ENCODE peak calls at places on chromosomes 6 and 20, in ten cellular contexts. One of them, this sample, is unnamed.

GRCh38 chr6:119207973-119208725 is 129.7 kb upstream of the FAM184A start:
- DNase-seq in left lung: no peak
- DNase-seq in PC-3: peak; percentile 39
- DNase-seq in endothelial cell of umbilical vein: no peak
- DNase-seq in spleen: no peak
- DNase-seq in HepG2: no peak
- DNase-seq in IMR-90: peak; percentile 66
- DNase-seq in thoracic aorta: no peak
- DNase-seq in H1: no peak
- DNase-seq in HCT116: peak; percentile 21
- DNase-seq in this sample: no peak

GRCh38 chr6:37809144-37809543 is 10.4 kb upstream of the ZFAND3 start:
- DNase-seq in left lung: no peak
- DNase-seq in PC-3: no peak
- DNase-seq in endothelial cell of umbilical vein: no peak
- DNase-seq in spleen: no peak
- DNase-seq in HepG2: no peak
- DNase-seq in IMR-90: peak; percentile 44
- DNase-seq in thoracic aorta: no peak
- DNase-seq in H1: no peak
- DNase-seq in HCT116: no peak
- DNase-seq in this sample: no peak

GRCh38 chr20:60892095-60892813 is 359.8 kb upstream of the CDH4 start:
- DNase-seq in left lung: no peak
- DNase-seq in PC-3: no peak
- DNase-seq in endothelial cell of umbilical vein: no peak
- DNase-seq in spleen: no peak
- DNase-seq in HepG2: no peak
- DNase-seq in IMR-90: no peak
- DNase-seq in thoracic aorta: no peak
- DNase-seq in H1: no peak
- DNase-seq in HCT116: no peak
- DNase-seq in this sample: no peak

GRCh38 chr6:36725581-36725980 is 28.0 kb downstream of the RAB44 start:
- DNase-seq in left lung: no peak
- DNase-seq in PC-3: no peak
- DNase-seq in endothelial cell of umbilical vein: no peak
- DNase-seq in spleen: peak; percentile 50
- DNase-seq in HepG2: no peak
- DNase-seq in IMR-90: no peak
- DNase-seq in thoracic aorta: no peak
- DNase-seq in H1: no peak
- DNase-seq in HCT116: no peak
- DNase-seq in this sample: peak; percentile 26

GRCh38 chr6:10196090-10196489 is 218.8 kb downstream of the TFAP2A start:
- DNase-seq in left lung: no peak
- DNase-seq in PC-3: no peak
- DNase-seq in endothelial cell of umbilical vein: no peak
- DNase-seq in spleen: no peak
- DNase-seq in HepG2: no peak
- DNase-seq in IMR-90: no peak
- DNase-seq in thoracic aorta: no peak
- DNase-seq in H1: no peak
- DNase-seq in HCT116: no peak
- DNase-seq in this sample: no peak

GRCh38 chr6:81977488-81977887 is 225.0 kb upstream of the TENT5A start:
- DNase-seq in left lung: no peak
- DNase-seq in PC-3: peak; percentile 26
- DNase-seq in endothelial cell of umbilical vein: no peak
- DNase-seq in spleen: no peak
- DNase-seq in HepG2: no peak
- DNase-seq in IMR-90: peak; percentile 59
- DNase-seq in thoracic aorta: no peak
- DNase-seq in H1: no peak
- DNase-seq in HCT116: no peak
- DNase-seq in this sample: no peak

GRCh38 chr6:107736713-107737396 is 87.3 kb downstream of the SCML4 start:
- DNase-seq in left lung: no peak
- DNase-seq in PC-3: no peak
- DNase-seq in endothelial cell of umbilical vein: no peak
- DNase-seq in spleen: no peak
- DNase-seq in HepG2: no peak
- DNase-seq in IMR-90: no peak
- DNase-seq in thoracic aorta: no peak
- DNase-seq in H1: no peak
- DNase-seq in HCT116: no peak
- DNase-seq in this sample: no peak

GRCh38 chr6:51077967-51078518 is 259.4 kb downstream of the TFAP2B start:
- DNase-seq in left lung: no peak
- DNase-seq in PC-3: peak; percentile 6
- DNase-seq in endothelial cell of umbilical vein: no peak
- DNase-seq in spleen: no peak
- DNase-seq in HepG2: no peak
- DNase-seq in IMR-90: no peak
- DNase-seq in thoracic aorta: no peak
- DNase-seq in H1: no peak
- DNase-seq in HCT116: no peak
- DNase-seq in this sample: no peak

GRCh38 chr6:79413562-79414002 is 123.6 kb downstream of the LCA5 start:
- DNase-seq in left lung: no peak
- DNase-seq in PC-3: peak; percentile 51
- DNase-seq in endothelial cell of umbilical vein: no peak
- DNase-seq in spleen: no peak
- DNase-seq in HepG2: no peak
- DNase-seq in IMR-90: peak; percentile 23
- DNase-seq in thoracic aorta: no peak
- DNase-seq in H1: no peak
- DNase-seq in HCT116: no peak
- DNase-seq in this sample: no peak

GRCh38 chr20:36779656-36780025 is 6.1 kb upstream of the DSN1 start:
- DNase-seq in left lung: no peak
- DNase-seq in PC-3: no peak
- DNase-seq in endothelial cell of umbilical vein: no peak
- DNase-seq in spleen: peak; percentile 52
- DNase-seq in HepG2: no peak
- DNase-seq in IMR-90: no peak
- DNase-seq in thoracic aorta: no peak
- DNase-seq in H1: no peak
- DNase-seq in HCT116: no peak
- DNase-seq in this sample: no peak

GRCh38 chr20:31704225-31705119 is 18.2 kb downstream of the BCL2L1 start:
- DNase-seq in left lung: no peak
- DNase-seq in PC-3: peak; percentile 98
- DNase-seq in endothelial cell of umbilical vein: peak; percentile 54
- DNase-seq in spleen: no peak
- DNase-seq in HepG2: peak; percentile 100
- DNase-seq in IMR-90: peak; percentile 66
- DNase-seq in thoracic aorta: no peak
- DNase-seq in H1: no peak
- DNase-seq in HCT116: peak; percentile 93
- DNase-seq in this sample: peak; percentile 40

GRCh38 chr6:132742495-132742894 is 15.2 kb downstream of the VNN2 start:
- DNase-seq in left lung: no peak
- DNase-seq in PC-3: no peak
- DNase-seq in endothelial cell of umbilical vein: no peak
- DNase-seq in spleen: no peak
- DNase-seq in HepG2: no peak
- DNase-seq in IMR-90: no peak
- DNase-seq in thoracic aorta: no peak
- DNase-seq in H1: no peak
- DNase-seq in HCT116: no peak
- DNase-seq in this sample: no peak

GRCh38 chr6:31838968-31839367 is 11.4 kb downstream of the HSPA1B start:
- DNase-seq in left lung: no peak
- DNase-seq in PC-3: no peak
- DNase-seq in endothelial cell of umbilical vein: no peak
- DNase-seq in spleen: no peak
- DNase-seq in HepG2: no peak
- DNase-seq in IMR-90: no peak
- DNase-seq in thoracic aorta: no peak
- DNase-seq in H1: no peak
- DNase-seq in HCT116: no peak
- DNase-seq in this sample: no peak

GRCh38 chr6:31836036-31836675 is 8.6 kb downstream of the HSPA1B start:
- DNase-seq in left lung: no peak
- DNase-seq in PC-3: no peak
- DNase-seq in endothelial cell of umbilical vein: no peak
- DNase-seq in spleen: peak; percentile 56
- DNase-seq in HepG2: no peak
- DNase-seq in IMR-90: peak; percentile 13
- DNase-seq in thoracic aorta: no peak
- DNase-seq in H1: no peak
- DNase-seq in HCT116: no peak
- DNase-seq in this sample: no peak

GRCh38 chr6:31836676-31837611 is 9.4 kb downstream of the HSPA1B start:
- DNase-seq in left lung: no peak
- DNase-seq in PC-3: peak; percentile 38
- DNase-seq in endothelial cell of umbilical vein: peak; percentile 30
- DNase-seq in spleen: no peak
- DNase-seq in HepG2: no peak
- DNase-seq in IMR-90: peak; percentile 67
- DNase-seq in thoracic aorta: no peak
- DNase-seq in H1: no peak
- DNase-seq in HCT116: no peak
- DNase-seq in this sample: no peak

GRCh38 chr6:31834704-31835375 is 7.3 kb downstream of the HSPA1B start:
- DNase-seq in left lung: peak; percentile 82
- DNase-seq in PC-3: peak; percentile 23
- DNase-seq in endothelial cell of umbilical vein: peak; percentile 83
- DNase-seq in spleen: peak; percentile 94
- DNase-seq in HepG2: peak; percentile 77
- DNase-seq in IMR-90: no peak
- DNase-seq in thoracic aorta: no peak
- DNase-seq in H1: peak; percentile 89
- DNase-seq in HCT116: peak; percentile 51
- DNase-seq in this sample: peak; percentile 85

DNA sequence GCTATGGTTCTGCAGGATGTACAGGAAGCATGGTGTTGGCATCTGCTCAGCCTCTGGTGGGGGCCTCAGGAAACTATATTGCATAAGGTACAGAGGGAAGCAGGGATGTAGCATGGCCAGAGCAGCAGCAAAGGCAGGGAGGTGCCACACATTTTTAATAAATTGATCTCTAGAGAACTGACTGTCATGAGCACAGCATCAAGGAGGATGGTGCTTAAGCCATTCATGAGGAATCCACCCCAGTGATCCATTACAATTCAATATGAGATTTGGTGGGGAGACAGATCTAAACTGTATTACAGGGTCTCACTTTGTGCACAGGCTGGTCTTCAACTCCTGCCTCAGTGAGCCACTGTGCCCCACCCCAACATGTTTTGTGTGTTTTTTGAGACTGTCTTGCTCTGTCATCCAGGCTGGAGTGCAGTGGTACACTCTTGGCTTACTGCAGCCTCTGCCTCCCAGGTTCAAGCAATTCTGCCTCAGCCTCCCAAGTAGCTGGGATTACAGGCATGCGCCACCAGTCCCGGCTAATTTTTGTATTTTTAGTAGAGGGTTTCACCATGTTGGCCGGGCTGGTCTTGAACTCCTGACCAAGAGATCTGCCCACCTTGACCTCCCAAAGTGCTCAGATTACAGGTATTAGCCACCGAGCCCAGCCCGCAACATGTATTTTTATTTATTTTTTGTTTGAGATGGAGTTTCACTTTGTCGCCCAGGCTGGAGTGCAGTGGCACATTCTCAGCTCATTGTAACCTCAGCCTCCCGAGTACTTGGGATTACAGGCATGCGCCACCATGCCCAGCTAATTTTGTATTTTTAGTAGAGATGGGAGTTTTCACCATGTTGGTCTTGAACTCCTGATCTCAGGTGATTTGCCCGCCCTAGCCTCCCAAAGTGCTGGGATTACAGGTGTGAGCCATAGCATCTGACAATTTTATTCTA is 10.3 kb downstream of the HSPA1B start:
- DNase-seq in left lung: no peak
- DNase-seq in PC-3: no peak
- DNase-seq in endothelial cell of umbilical vein: no peak
- DNase-seq in spleen: peak; percentile 20
- DNase-seq in HepG2: no peak
- DNase-seq in IMR-90: no peak
- DNase-seq in thoracic aorta: no peak
- DNase-seq in H1: no peak
- DNase-seq in HCT116: no peak
- DNase-seq in this sample: no peak
- H3K4me3 ChIP-seq in left lung: peak overlapping the region; percentile 95
- H3K4me3 ChIP-seq in PC-3: peak overlapping the region; percentile 97
- H3K4me3 ChIP-seq in endothelial cell of umbilical vein: peak overlapping the region; percentile 98
- H3K4me3 ChIP-seq in spleen: peak overlapping the region; percentile 80
- H3K4me3 ChIP-seq in HepG2: peak overlapping the region; percentile 93
- H3K4me3 ChIP-seq in IMR-90: peak overlapping the region; percentile 93
- H3K4me3 ChIP-seq in thoracic aorta: peak overlapping the region; percentile 98
- H3K4me3 ChIP-seq in H1: peak overlapping the region; percentile 99
- H3K4me3 ChIP-seq in HCT116: peak overlapping the region; percentile 98
- H3K4me3 ChIP-seq in this sample: peak overlapping the region; percentile 22

GRCh38 chr20:768426-768978 is at the start of gene SLC52A3:
- DNase-seq in left lung: peak; percentile 69
- DNase-seq in PC-3: peak; percentile 96
- DNase-seq in endothelial cell of umbilical vein: no peak
- DNase-seq in spleen: no peak
- DNase-seq in HepG2: peak; percentile 36
- DNase-seq in IMR-90: no peak
- DNase-seq in thoracic aorta: no peak
- DNase-seq in H1: peak; percentile 80
- DNase-seq in HCT116: peak; percentile 86
- DNase-seq in this sample: peak; percentile 68
- TF ChIP-seq CTCF in left lung: no peak
- TF ChIP-seq CTCF in PC-3: peak; percentile 92
- TF ChIP-seq CTCF in endothelial cell of umbilical vein: no peak
- TF ChIP-seq CTCF in spleen: no peak
- TF ChIP-seq CTCF in HepG2: peak; percentile 87
- TF ChIP-seq CTCF in IMR-90: no peak
- TF ChIP-seq CTCF in thoracic aorta: no peak
- TF ChIP-seq CTCF in H1: peak; percentile 78
- TF ChIP-seq CTCF in HCT116: peak; percentile 81
- TF ChIP-seq CTCF in this sample: peak; percentile 40

GRCh38 chr6:39221746-39222641 is 7.3 kb downstream of the KCNK5 start:
- DNase-seq in left lung: peak; percentile 22
- DNase-seq in PC-3: no peak
- DNase-seq in endothelial cell of umbilical vein: no peak
- DNase-seq in spleen: no peak
- DNase-seq in HepG2: no peak
- DNase-seq in IMR-90: no peak
- DNase-seq in thoracic aorta: no peak
- DNase-seq in H1: no peak
- DNase-seq in HCT116: no peak
- DNase-seq in this sample: peak; percentile 7
- H3K4me1 ChIP-seq in left lung: peaks cover 44% of the 10 kb centered on the region
- H3K4me1 ChIP-seq in PC-3: no peaks in the 10 kb centered on the region
- H3K4me1 ChIP-seq in endothelial cell of umbilical vein: no peaks in the 10 kb centered on the region
- H3K4me1 ChIP-seq in spleen: peaks cover 20% of the 10 kb centered on the region
- H3K4me1 ChIP-seq in HepG2: peaks cover 9% of the 10 kb centered on the region
- H3K4me1 ChIP-seq in IMR-90: no peaks in the 10 kb centered on the region
- H3K4me1 ChIP-seq in thoracic aorta: peaks cover 4% of the 10 kb centered on the region
- H3K4me1 ChIP-seq in H1: peaks cover 14% of the 10 kb centered on the region
- H3K4me1 ChIP-seq in HCT116: peaks cover 22% of the 10 kb centered on the region
- H3K4me1 ChIP-seq in this sample: no peaks in the 10 kb centered on the region

DNA sequence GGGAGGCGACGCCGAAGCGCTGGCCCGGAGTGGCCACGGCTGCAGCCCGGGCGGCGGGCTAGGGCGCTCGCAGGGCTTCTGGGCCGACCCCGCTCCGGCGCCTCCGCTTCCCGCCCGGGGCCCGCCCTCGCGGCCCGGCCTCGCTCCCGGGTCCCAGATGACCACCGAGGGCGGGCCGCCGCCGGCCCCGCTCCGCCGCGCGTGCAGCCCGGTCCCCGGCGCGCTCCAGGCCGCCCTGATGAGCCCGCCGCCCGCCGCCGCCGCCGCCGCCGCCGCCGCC is 355 bp downstream of the FOXF2 start:
- DNase-seq in left lung: no peak
- DNase-seq in PC-3: no peak
- DNase-seq in endothelial cell of umbilical vein: no peak
- DNase-seq in spleen: peak; percentile 57
- DNase-seq in HepG2: no peak
- DNase-seq in IMR-90: no peak
- DNase-seq in thoracic aorta: no peak
- DNase-seq in H1: no peak
- DNase-seq in HCT116: no peak
- DNase-seq in this sample: no peak
- H3K4me3 ChIP-seq in left lung: no peak overlapping the region
- H3K4me3 ChIP-seq in PC-3: no peak overlapping the region
- H3K4me3 ChIP-seq in endothelial cell of umbilical vein: no peak overlapping the region
- H3K4me3 ChIP-seq in spleen: peak overlapping the region; percentile 39
- H3K4me3 ChIP-seq in HepG2: no peak overlapping the region
- H3K4me3 ChIP-seq in IMR-90: peak overlapping the region; percentile 58
- H3K4me3 ChIP-seq in thoracic aorta: peak overlapping the region; percentile 65
- H3K4me3 ChIP-seq in H1: no peak overlapping the region
- H3K4me3 ChIP-seq in HCT116: no peak overlapping the region
- H3K4me3 ChIP-seq in this sample: peak overlapping the region; percentile 26

This sample was measured in heart left ventricle.